ENCODE peak calls at places on chromosomes 4 and X, in seven cellular contexts. V is NCI-H510A, I is GDM1, R is fibroblast of the aortic adventitia, Z is suprapubic skin, U is ELF-1, B is left lung. O is an unnamed sample.

GRCh38 chr4:110550260-110550659 is 72.6 kb downstream of the PITX2 start:
- DNase-seq in V (no peak), I (no peak), U (no peak), Z (no peak), R (peak), B (no peak), O (no peak)

GRCh38 chr4:49044270-49044669 is 58.2 kb downstream of the CWH43 start:
- DNase-seq in U (no peak), R (no peak), Z (no peak), V (no peak), B (no peak), I (no peak), O (no peak)

GRCh38 chrX:132837971-132838370 is 120.5 kb downstream of the HS6ST2 start:
- DNase-seq in I (no peak), U (no peak), V (no peak), Z (no peak), R (no peak), B (no peak), O (no peak)

GRCh38 chrX:150688911-150689451 is 4.2 kb upstream of the MTMR1 start:
- DNase-seq in V (no peak), U (peak), B (no peak), R (peak), I (no peak), Z (no peak), O (no peak)

GRCh38 chrX:21166302-21166982 is 207.8 kb upstream of the CNKSR2 start:
- DNase-seq in Z (no peak), B (no peak), R (peak), I (no peak), U (peak), V (no peak), O (no peak)

GRCh38 chrX:106862972-106863688 is 40.0 kb downstream of the RIPPLY1 start:
- DNase-seq in V (peak), U (peak), Z (no peak), I (no peak), B (no peak), R (no peak), O (no peak)

GRCh38 chr4:177583000-177583399 is 140.8 kb upstream of the AGA start:
- DNase-seq in I (no peak), U (no peak), Z (no peak), V (no peak), B (no peak), R (peak), O (no peak)

GRCh38 chr4:16448240-16448639 is 222.0 kb upstream of the TAPT1 start:
- DNase-seq in V (no peak), Z (no peak), U (no peak), I (no peak), R (no peak), B (no peak), O (no peak)

GRCh38 chrX:34848281-34848680 is 94.3 kb upstream of the FAM47B start:
- DNase-seq in R (peak), I (no peak), U (no peak), B (no peak), V (no peak), Z (no peak), O (no peak)

GRCh38 chr4:86453044-86453501 is 93.2 kb upstream of the MAPK10 start:
- DNase-seq in Z (no peak), U (peak), V (no peak), B (no peak), I (no peak), R (peak), O (no peak)

GRCh38 chr4:2059034-2059725 is at the start of gene NAT8L:
- DNase-seq in R (no peak), Z (no peak), U (no peak), V (peak), B (peak), I (peak), O (no peak)

GRCh38 chrX:21944136-21944615 is 3.7 kb downstream of the SMS start:
- DNase-seq in R (peak), B (no peak), I (no peak), U (peak), V (no peak), Z (no peak), O (no peak)

GRCh38 chr4:80307774-80308465 is 27.6 kb upstream of the CFAP299 start:
- DNase-seq in U (no peak), Z (no peak), B (peak), R (peak), V (no peak), I (no peak), O (no peak)

GRCh38 chr4:87973283-87974169 is 2.0 kb upstream of the SPP1 start:
- DNase-seq in Z (no peak), R (peak), V (peak), U (peak), B (peak), I (peak), O (no peak)

GRCh38 chr4:167234388-167234881 is at the start of gene SPOCK3:
- DNase-seq in U (peak), V (no peak), B (peak), I (no peak), R (peak), Z (no peak), O (no peak)

O was measured in mesenteric fat pad.